ENCODE peak calls at places on chromosomes 11 and 22, in six cellular contexts. I is neural progenitor cell, G is psoas muscle, Y is keratinocyte, E is A549, V is endodermal cell. B is an unnamed sample.

GRCh38 chr11:16148301-16148787 is 208.0 kb downstream of the SOX6 start:
- DNase-seq in Y (no peak), G (no peak), I (peak; percentile 55), V (no peak), E (no peak), B (no peak)

GRCh38 chr11:60781286-60782044 is 3.7 kb upstream of the MS4A10 start:
- DNase-seq in E (no peak), G (no peak), I (no peak), V (no peak), Y (no peak), B (no peak)

GRCh38 chr22:36922097-36922608 is 8.7 kb downstream of the CSF2RB start:
- DNase-seq in I (peak; percentile 50), V (peak; percentile 80), G (no peak), Y (no peak), E (no peak), B (no peak)

GRCh38 chr11:93494341-93494740 is 48.9 kb downstream of the SMCO4 start:
- DNase-seq in G (no peak), Y (no peak), V (no peak), I (no peak), E (no peak), B (no peak)

GRCh38 chr22:37163618-37164534 is 14.2 kb upstream of the IL2RB start:
- DNase-seq in Y (no peak), V (no peak), E (no peak), I (no peak), G (no peak), B (no peak)

GRCh38 chr11:70075836-70076235 is 2.3 kb upstream of the ANO1 start:
- DNase-seq in G (no peak), Y (no peak), I (no peak), V (peak; percentile 35), E (no peak), B (no peak)

GRCh38 chr22:36239401-36240171 is at the start of gene APOL2:
- DNase-seq in E (peak; percentile 85), G (peak; percentile 86), V (peak; percentile 97), Y (peak; percentile 60), I (peak; percentile 85), B (peak; percentile 83)

GRCh38 chr22:49995413-49996191 is 17.0 kb downstream of the IL17REL start:
- DNase-seq in V (no peak), I (no peak), G (no peak), E (no peak), Y (no peak), B (no peak)

GRCh38 chr22:30340911-30341685 is 14.4 kb upstream of the TBC1D10A start:
- DNase-seq in Y (no peak), I (no peak), V (no peak), G (peak; percentile 64), E (no peak), B (no peak)

GRCh38 chr11:70548976-70549375 is 150.6 kb downstream of the CTTN start:
- DNase-seq in I (no peak), G (no peak), V (peak; percentile 58), Y (no peak), E (no peak), B (no peak)

GRCh38 chr11:10294289-10294953 is 402 bp upstream of the SBF2 start:
- DNase-seq in G (peak; percentile 58), Y (no peak), I (peak; percentile 59), E (peak; percentile 62), V (peak; percentile 77), B (no peak)

GRCh38 chr22:35150163-35151107 is 84.5 kb downstream of the ISX start:
- DNase-seq in G (peak; percentile 37), V (peak; percentile 95), I (peak; percentile 74), E (peak; percentile 37), Y (no peak), B (no peak)

GRCh38 chr11:73141309-73142127 is 600 bp downstream of the FCHSD2 start:
- DNase-seq in Y (no peak), I (peak; percentile 90), V (peak; percentile 89), G (peak; percentile 80), E (peak; percentile 73), B (no peak)

GRCh38 chr11:63839508-63840355 is 822 bp downstream of the MARK2 start:
- DNase-seq in E (no peak), V (no peak), G (peak; percentile 25), Y (no peak), I (peak; percentile 50), B (no peak)

GRCh38 chr11:134358165-134358852 is 26.5 kb downstream of the GLB1L2 start:
- DNase-seq in V (peak; percentile 47), G (no peak), I (no peak), E (no peak), Y (no peak), B (no peak)

GRCh38 chr11:103091441-103091809 is 535 bp downstream of the DCUN1D5 start:
- DNase-seq in E (peak; percentile 33), I (peak; percentile 58), G (peak; percentile 20), V (peak; percentile 79), Y (no peak), B (no peak)

GRCh38 chr11:76313913-76314740 is 66.8 kb downstream of the THAP12 start:
- DNase-seq in E (no peak), G (peak; percentile 39), Y (no peak), I (peak; percentile 53), V (peak; percentile 84), B (no peak)

GRCh38 chr11:95268386-95268785 is 37.4 kb upstream of the SESN3 start:
- DNase-seq in I (no peak), E (no peak), V (no peak), Y (no peak), G (no peak), B (no peak)

GRCh38 chr11:104199041-104199440 is 35.1 kb upstream of the PDGFD start:
- DNase-seq in G (no peak), Y (no peak), E (no peak), V (no peak), I (no peak), B (no peak)

GRCh38 chr11:45142241-45142885 is 4.1 kb upstream of the PRDM11 start:
- DNase-seq in E (no peak), Y (no peak), G (no peak), I (no peak), V (no peak), B (no peak)

GRCh38 chr11:112355726-112356125 is 95.1 kb upstream of the PLET1 start:
- DNase-seq in Y (peak; percentile 2), E (peak; percentile 20), I (peak; percentile 51), G (no peak), V (peak; percentile 85), B (no peak)

GRCh38 chr11:111797145-111797581 is 31.0 kb upstream of the PPP2R1B start:
- DNase-seq in I (no peak), E (peak; percentile 10), Y (peak; percentile 77), V (no peak), G (no peak), B (no peak)

GRCh38 chr11:47980093-47980906 is at the start of gene PTPRJ:
- DNase-seq in I (peak; percentile 91), E (peak; percentile 65), V (peak; percentile 90), G (peak; percentile 57), Y (no peak), B (no peak)

GRCh38 chr11:86212212-86212611 is 32.3 kb upstream of the EED start:
- DNase-seq in E (no peak), G (no peak), V (no peak), I (no peak), Y (no peak), B (no peak)

GRCh38 chr22:19634206-19634536 is 80.1 kb upstream of the SEPTIN5 start:
- DNase-seq in V (peak; percentile 35), I (no peak), E (no peak), Y (no peak), G (no peak), B (no peak)

GRCh38 chr22:19629720-19630419 is 84.4 kb upstream of the SEPTIN5 start:
- DNase-seq in I (peak; percentile 90), V (peak; percentile 96), E (peak; percentile 70), Y (peak; percentile 50), G (peak; percentile 73), B (peak; percentile 43)

GRCh38 chr22:19630614-19631013 is 83.7 kb upstream of the SEPTIN5 start:
- DNase-seq in V (peak; percentile 16), Y (no peak), E (no peak), I (no peak), G (no peak), B (no peak)

GRCh38 chr22:19632671-19633148 is 81.6 kb upstream of the SEPTIN5 start:
- DNase-seq in G (no peak), I (no peak), E (no peak), Y (no peak), V (no peak), B (no peak)

GRCh38 chr22:19631899-19632670 is 82.2 kb upstream of the SEPTIN5 start:
- DNase-seq in G (no peak), E (peak; percentile 51), I (peak; percentile 78), Y (no peak), V (peak; percentile 89), B (peak; percentile 1)
- TF ChIP-seq CTCF in G (peak; percentile 27), E (peak; percentile 36), I (peak; percentile 69), Y (peak; percentile 28), V (peak; percentile 76), B (peak; percentile 73)

GRCh38 chr11:58730507-58731089 is 1.1 kb downstream of the GLYAT start:
- DNase-seq in Y (no peak), E (no peak), G (no peak), V (no peak), I (no peak), B (no peak)
- H3K9me3 ChIP-seq in Y (no peaks in the 10 kb centered on the region), E (no peaks in the 10 kb centered on the region), G (no peaks in the 10 kb centered on the region), V (peaks cover 52% of the 10 kb centered on the region), I (peaks cover 13% of the 10 kb centered on the region), B (no peaks in the 10 kb centered on the region)

GRCh38 chr22:29004647-29005371 is 56.8 kb downstream of the C22orf31 start:
- DNase-seq in G (peak; percentile 31), I (peak; percentile 94), V (peak; percentile 91), Y (no peak), E (no peak), B (no peak)
- H3K4me3 ChIP-seq in G (peak overlapping the region; percentile 29), I (peak overlapping the region; percentile 33), V (peak overlapping the region; percentile 55), Y (no peak overlapping the region), E (no peak overlapping the region), B (no peak overlapping the region)

GRCh38 chr11:62050716-62051115 is 73.1 kb upstream of the INCENP start:
- DNase-seq in E (no peak), Y (no peak), V (no peak), G (no peak), I (no peak), B (no peak)

GRCh38 chr11:62054081-62054480 is 69.7 kb upstream of the INCENP start:
- DNase-seq in G (no peak), I (no peak), V (no peak), Y (no peak), E (no peak), B (no peak)

GRCh38 chr11:62057069-62057468 is 66.7 kb upstream of the INCENP start:
- DNase-seq in I (no peak), V (no peak), Y (no peak), E (no peak), G (no peak), B (no peak)

GRCh38 chr11:62055970-62056369 is 67.8 kb upstream of the INCENP start:
- DNase-seq in V (peak; percentile 80), Y (no peak), E (no peak), G (no peak), I (no peak), B (no peak)

DNA sequence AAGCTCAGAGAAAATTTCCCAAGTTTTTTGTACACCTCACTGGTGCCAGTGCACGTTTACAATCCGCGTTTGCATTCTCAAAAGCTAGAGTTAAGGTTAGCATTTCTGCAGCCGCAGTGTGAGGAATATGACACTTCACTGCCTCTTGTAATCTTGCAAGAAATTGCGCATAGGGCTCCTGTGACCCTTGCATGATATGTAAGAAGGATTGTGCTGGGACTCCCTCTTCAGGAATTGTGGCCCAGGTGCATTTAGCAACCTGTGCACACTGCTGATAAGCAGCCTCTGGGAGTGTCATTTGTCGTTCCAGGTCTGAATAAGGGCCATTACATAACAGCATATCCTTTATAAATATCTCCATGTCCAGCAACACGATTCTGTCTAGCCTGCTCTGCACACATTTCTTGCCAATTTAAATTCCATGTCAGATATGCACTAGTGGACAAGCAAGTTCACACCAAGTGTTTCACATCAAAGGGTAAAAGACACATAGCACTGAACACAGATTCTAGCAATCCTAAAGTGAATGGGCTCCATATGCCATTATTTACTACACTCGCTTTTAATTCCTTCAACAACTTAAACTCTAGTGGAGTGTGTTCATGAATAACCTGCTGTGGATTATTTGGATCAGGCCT is 69.2 kb upstream of the INCENP start:
- DNase-seq in V (peak; percentile 63), I (no peak), Y (no peak), E (peak; percentile 92), G (no peak), B (no peak)
- TF ChIP-seq CTCF in V (peak; percentile 48), I (peak; percentile 31), Y (peak; percentile 50), E (peak; percentile 91), G (peak; percentile 34), B (peak; percentile 31)

B was measured in AG04450.